ENCODE peak calls at places on chromosomes 4 and X, in seven cellular contexts. A is GM19239; M is CD8-positive, alpha-beta T cell; K is right atrium auricular region; E is occipital lobe; R is transverse colon; L is globus pallidus. W is an unnamed sample.
A peak's percentile ranks its signal among the peaks of the same experiment; 100 is the strongest.

GRCh38 chr4:26568446-26568994 is 15.4 kb upstream of the TBC1D19 start:
- DNase-seq in A (no peak), M (no peak), K (no peak), E (no peak), R (no peak), L (no peak), W (no peak)

GRCh38 chr4:112857461-112857860 is 192.0 kb upstream of the ANK2 start:
- DNase-seq in A (no peak), M (no peak), K (no peak), E (no peak), R (no peak), L (no peak), W (no peak)

GRCh38 chr4:2075987-2076907 is 17.1 kb downstream of the NAT8L start:
- DNase-seq in A (no peak), M (no peak), K (no peak), E (no peak), R (no peak), L (no peak), W (no peak)

GRCh38 chrX:131816551-131817136 is 206.5 kb upstream of the STK26 start:
- DNase-seq in A (no peak), M (peak; percentile 46), K (no peak), E (peak; percentile 8), R (peak; percentile 87), L (peak; percentile 78), W (peak; percentile 12)

GRCh38 chr4:15797320-15797719 is 19.2 kb downstream of the CD38 start:
- DNase-seq in A (no peak), M (no peak), K (no peak), E (no peak), R (no peak), L (no peak), W (no peak)

GRCh38 chr4:2848449-2848848 is 4.8 kb downstream of the ADD1 start:
- DNase-seq in A (no peak), M (no peak), K (no peak), E (no peak), R (no peak), L (no peak), W (no peak)

GRCh38 chr4:99447079-99447478 is 11.9 kb upstream of the ADH7 start:
- DNase-seq in A (peak; percentile 24), M (no peak), K (no peak), E (no peak), R (no peak), L (no peak), W (no peak)

GRCh38 chrX:124347242-124347641 is 879 bp downstream of the SH2D1A start:
- DNase-seq in A (no peak), M (no peak), K (no peak), E (no peak), R (no peak), L (no peak), W (no peak)

GRCh38 chrX:47148946-47149345 is 3.9 kb downstream of the RBM10 start:
- DNase-seq in A (no peak), M (no peak), K (no peak), E (no peak), R (no peak), L (no peak), W (no peak)

GRCh38 chr4:181364504-181364903 is 878.7 kb upstream of the TENM3 start:
- DNase-seq in A (no peak), M (no peak), K (no peak), E (no peak), R (no peak), L (no peak), W (no peak)

GRCh38 chr4:111718763-111719537 is 426.3 kb upstream of the FAM241A start:
- DNase-seq in A (no peak), M (no peak), K (no peak), E (no peak), R (no peak), L (no peak), W (no peak)

GRCh38 chrX:14528629-14529287 is 578 bp upstream of the GLRA2 start:
- DNase-seq in A (no peak), M (peak; percentile 1), K (peak; percentile 60), E (peak; percentile 21), R (peak; percentile 86), L (peak; percentile 20), W (peak; percentile 0)

GRCh38 chrX:107445636-107446035 is 3.8 kb upstream of the FRMPD3 start:
- DNase-seq in A (no peak), M (no peak), K (no peak), E (no peak), R (no peak), L (no peak), W (no peak)

GRCh38 chr4:55859711-55860110 is 6.3 kb downstream of the EXOC1 start:
- DNase-seq in A (no peak), M (no peak), K (no peak), E (no peak), R (no peak), L (no peak), W (no peak)

GRCh38 chrX:15242899-15243555 is 26.9 kb downstream of the ASB9 start:
- DNase-seq in A (peak; percentile 4), M (peak; percentile 24), K (no peak), E (peak; percentile 1), R (peak; percentile 40), L (peak; percentile 32), W (no peak)

GRCh38 chr4:101670897-101671296 is 119.6 kb upstream of the BANK1 start:
- DNase-seq in A (no peak), M (no peak), K (no peak), E (no peak), R (no peak), L (no peak), W (no peak)

GRCh38 chr4:186104114-186104894 is at the start of gene FAM149A:
- DNase-seq in A (peak; percentile 62), M (peak; percentile 37), K (no peak), E (no peak), R (peak; percentile 87), L (no peak), W (no peak)

GRCh38 chr4:40348000-40348399 is 12.9 kb downstream of the CHRNA9 start:
- DNase-seq in A (no peak), M (no peak), K (no peak), E (no peak), R (no peak), L (no peak), W (no peak)

GRCh38 chr4:164134388-164134787 is 619.5 kb upstream of the SMIM31 start:
- DNase-seq in A (no peak), M (no peak), K (no peak), E (no peak), R (no peak), L (no peak), W (no peak)

GRCh38 chr4:35520059-35520458 is 724.3 kb downstream of the ARAP2 start:
- DNase-seq in A (no peak), M (no peak), K (no peak), E (no peak), R (no peak), L (no peak), W (no peak)

GRCh38 chr4:7186081-7186480 is 6.3 kb upstream of the SORCS2 start:
- DNase-seq in A (no peak), M (no peak), K (no peak), E (no peak), R (no peak), L (no peak), W (no peak)

GRCh38 chrX:151973851-151974335 is 583 bp downstream of the GABRE start:
- DNase-seq in A (no peak), M (no peak), K (no peak), E (no peak), R (peak; percentile 21), L (no peak), W (no peak)

GRCh38 chrX:70301716-70302115 is 11.8 kb downstream of the KIF4A start:
- DNase-seq in A (no peak), M (no peak), K (no peak), E (no peak), R (no peak), L (no peak), W (no peak)

GRCh38 chrX:34638116-34638515 is 19.0 kb downstream of the TMEM47 start:
- DNase-seq in A (no peak), M (no peak), K (no peak), E (no peak), R (no peak), L (no peak), W (no peak)

GRCh38 chr4:155539746-155540145 is 126.9 kb upstream of the GUCY1A1 start:
- DNase-seq in A (no peak), M (no peak), K (no peak), E (no peak), R (no peak), L (no peak), W (no peak)

GRCh38 chrX:77431227-77431626 is 16.0 kb upstream of the FGF16 start:
- DNase-seq in A (no peak), M (no peak), K (peak; percentile 60), E (no peak), R (no peak), L (no peak), W (no peak)

GRCh38 chr4:129167640-129168260 is 71.8 kb downstream of the C4orf33 start:
- DNase-seq in A (no peak), M (no peak), K (no peak), E (no peak), R (no peak), L (no peak), W (no peak)

GRCh38 chr4:22881416-22881815 is 188.7 kb downstream of the GBA3 start:
- DNase-seq in A (no peak), M (no peak), K (no peak), E (no peak), R (no peak), L (no peak), W (no peak)

GRCh38 chr4:8502836-8503585 is 62.4 kb downstream of the TRMT44 start:
- DNase-seq in A (no peak), M (no peak), K (no peak), E (no peak), R (no peak), L (no peak), W (no peak)

GRCh38 chr4:85737254-85737653 is 262.3 kb downstream of the ARHGAP24 start:
- DNase-seq in A (no peak), M (no peak), K (no peak), E (no peak), R (no peak), L (no peak), W (no peak)

GRCh38 chr4:170134821-170135220 is 45.1 kb upstream of the AADAT start:
- DNase-seq in A (no peak), M (no peak), K (no peak), E (no peak), R (peak; percentile 27), L (no peak), W (no peak)

GRCh38 chr4:111449657-111450056 is 695.6 kb upstream of the FAM241A start:
- DNase-seq in A (no peak), M (no peak), K (no peak), E (no peak), R (no peak), L (no peak), W (no peak)

GRCh38 chr4:7470111-7470510 is 35.4 kb upstream of the PSAPL1 start:
- DNase-seq in A (no peak), M (no peak), K (no peak), E (no peak), R (no peak), L (no peak), W (no peak)

GRCh38 chr4:112418092-112418491 is 97.9 kb downstream of the NEUROG2 start:
- DNase-seq in A (no peak), M (no peak), K (no peak), E (no peak), R (no peak), L (no peak), W (no peak)

GRCh38 chr4:183971938-183972490 is 66.9 kb downstream of the STOX2 start:
- DNase-seq in A (no peak), M (no peak), K (no peak), E (no peak), R (no peak), L (peak; percentile 61), W (no peak)

GRCh38 chr4:1231637-1232360 is 17.1 kb downstream of the CTBP1 start:
- DNase-seq in A (no peak), M (no peak), K (no peak), E (no peak), R (no peak), L (no peak), W (no peak)

GRCh38 chrX:151713859-151714258 is 2.0 kb upstream of the FATE1 start:
- DNase-seq in A (no peak), M (no peak), K (no peak), E (no peak), R (no peak), L (no peak), W (no peak)